ENCODE peak calls at places on chromosomes 12 and 14, in ten cellular contexts. E, V, B, R, M, Q, L, J, H and X are unnamed samples.

GRCh38 chr14:71320734-71321555 is 413.7 kb downstream of the PCNX1 start:
- DNase-seq in E (no peak), V (peak; percentile 86), B (peak; percentile 85), R (no peak), M (peak; percentile 89), Q (peak; percentile 74), L (peak; percentile 44), J (peak; percentile 52), H (no peak), X (peak; percentile 51)

GRCh38 chr14:35438910-35439713 is 34.6 kb upstream of the NFKBIA start:
- DNase-seq in E (no peak), V (no peak), B (no peak), R (no peak), M (no peak), Q (peak; percentile 42), L (no peak), J (no peak), H (no peak), X (peak; percentile 8)

GRCh38 chr12:3896851-3897351 is 23.7 kb upstream of the PARP11 start:
- DNase-seq in E (no peak), V (no peak), B (no peak), R (no peak), M (no peak), Q (peak; percentile 15), L (no peak), J (no peak), H (no peak), X (no peak)

GRCh38 chr12:88334271-88334670 is 192.2 kb downstream of the TMTC3 start:
- DNase-seq in E (no peak), V (peak; percentile 11), B (no peak), R (no peak), M (no peak), Q (no peak), L (no peak), J (no peak), H (no peak), X (peak; percentile 27)

GRCh38 chr14:29227631-29228030 is 461.0 kb downstream of the FOXG1 start:
- DNase-seq in E (no peak), V (no peak), B (no peak), R (no peak), M (no peak), Q (no peak), L (no peak), J (no peak), H (no peak), X (peak; percentile 56)

GRCh38 chr14:86654558-86655184 is 1124.7 kb downstream of the FLRT2 start:
- DNase-seq in E (peak; percentile 4), V (peak; percentile 66), B (no peak), R (peak; percentile 64), M (peak; percentile 64), Q (peak; percentile 16), L (no peak), J (peak; percentile 78), H (peak; percentile 19), X (peak; percentile 27)

GRCh38 chr14:30389134-30389900 is 169.6 kb upstream of the G2E3 start:
- DNase-seq in E (no peak), V (peak; percentile 9), B (no peak), R (no peak), M (no peak), Q (no peak), L (no peak), J (no peak), H (no peak), X (peak; percentile 4)

GRCh38 chr14:60222820-60223219 is 26.2 kb upstream of the PPM1A start:
- DNase-seq in E (no peak), V (no peak), B (peak; percentile 81), R (no peak), M (no peak), Q (no peak), L (no peak), J (no peak), H (no peak), X (no peak)

GRCh38 chr12:28868414-28868813 is 280.7 kb upstream of the FAR2 start:
- DNase-seq in E (no peak), V (no peak), B (no peak), R (no peak), M (no peak), Q (no peak), L (no peak), J (no peak), H (no peak), X (no peak)

GRCh38 chr12:5556033-5556614 is 124.2 kb downstream of the NTF3 start:
- DNase-seq in E (no peak), V (no peak), B (no peak), R (no peak), M (no peak), Q (no peak), L (no peak), J (peak; percentile 51), H (no peak), X (no peak)

GRCh38 chr12:122062832-122063690 is 15.5 kb upstream of the MLXIP start:
- DNase-seq in E (no peak), V (peak; percentile 76), B (no peak), R (no peak), M (no peak), Q (no peak), L (no peak), J (no peak), H (no peak), X (peak; percentile 89)
- H3K4me3 ChIP-seq in E (no peak overlapping the region), V (no peak overlapping the region), B (peak overlapping the region; percentile 0), R (no peak overlapping the region), M (peak overlapping the region; percentile 12), Q (no peak overlapping the region), L (no peak overlapping the region), J (no peak overlapping the region), H (no peak overlapping the region), X (peak overlapping the region; percentile 40)

DNA sequence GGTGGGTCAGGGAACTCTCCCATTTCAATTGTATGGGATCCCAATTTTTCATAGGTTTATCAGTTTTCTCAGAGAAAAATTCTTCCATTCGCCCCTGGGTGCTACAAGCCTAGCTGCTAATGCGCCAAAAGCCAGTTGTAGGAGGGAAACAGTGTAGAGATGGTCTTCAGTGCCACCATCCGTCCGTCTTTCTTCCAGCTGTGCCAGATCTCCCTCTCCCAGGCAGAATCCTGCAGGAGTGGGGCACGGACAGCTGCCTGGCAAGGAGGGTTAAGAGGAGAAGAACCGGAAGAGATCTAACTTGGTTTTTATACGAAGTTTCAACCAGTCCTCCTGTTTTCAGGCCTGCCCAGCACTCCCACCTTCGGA is 38.9 kb upstream of the FUT8 start:
- DNase-seq in E (no peak), V (no peak), B (no peak), R (no peak), M (no peak), Q (no peak), L (no peak), J (no peak), H (no peak), X (peak; percentile 46)
- H3K4me3 ChIP-seq in E (peak overlapping the region; percentile 33), V (no peak overlapping the region), B (no peak overlapping the region), R (no peak overlapping the region), M (no peak overlapping the region), Q (no peak overlapping the region), L (no peak overlapping the region), J (no peak overlapping the region), H (no peak overlapping the region), X (no peak overlapping the region)

DNA sequence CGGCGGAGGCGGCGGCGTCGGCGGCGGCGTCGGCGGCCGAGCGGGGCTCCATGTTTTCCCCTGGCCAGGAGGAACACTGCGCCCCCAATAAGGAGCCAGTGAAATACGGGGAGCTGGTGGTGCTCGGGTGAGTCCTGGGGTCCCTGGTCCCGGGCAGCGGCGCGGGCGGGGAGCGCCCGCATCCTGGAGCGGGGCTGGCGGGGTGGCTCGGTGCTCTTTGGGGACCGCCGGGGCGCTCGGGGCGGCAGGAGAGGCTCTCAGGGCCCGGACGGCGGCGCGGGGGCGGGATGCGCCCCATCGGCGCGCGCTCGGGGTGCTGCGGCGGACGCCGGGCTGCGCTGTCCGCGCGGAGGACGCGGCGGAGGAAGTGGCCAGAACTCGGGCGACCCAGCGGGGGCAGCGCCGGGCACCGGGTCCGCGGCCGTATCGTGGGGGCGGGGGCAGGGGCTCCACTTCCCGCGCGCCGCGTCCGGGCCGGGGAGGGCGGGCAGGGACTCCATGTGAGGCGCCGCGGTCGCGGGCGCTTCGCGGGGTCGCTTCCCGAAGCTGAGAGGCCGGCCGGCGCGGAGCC is 485 bp downstream of the PELI2 start:
- DNase-seq in E (no peak), V (peak; percentile 44), B (peak; percentile 81), R (no peak), M (peak; percentile 77), Q (peak; percentile 7), L (no peak), J (peak; percentile 12), H (no peak), X (no peak)
- H3K4me3 ChIP-seq in E (peak overlapping the region; percentile 42), V (peak overlapping the region; percentile 64), B (peak overlapping the region; percentile 83), R (peak overlapping the region; percentile 57), M (peak overlapping the region; percentile 88), Q (no peak overlapping the region), L (peak overlapping the region; percentile 55), J (peak overlapping the region; percentile 70), H (peak overlapping the region; percentile 51), X (peak overlapping the region; percentile 80)

DNA sequence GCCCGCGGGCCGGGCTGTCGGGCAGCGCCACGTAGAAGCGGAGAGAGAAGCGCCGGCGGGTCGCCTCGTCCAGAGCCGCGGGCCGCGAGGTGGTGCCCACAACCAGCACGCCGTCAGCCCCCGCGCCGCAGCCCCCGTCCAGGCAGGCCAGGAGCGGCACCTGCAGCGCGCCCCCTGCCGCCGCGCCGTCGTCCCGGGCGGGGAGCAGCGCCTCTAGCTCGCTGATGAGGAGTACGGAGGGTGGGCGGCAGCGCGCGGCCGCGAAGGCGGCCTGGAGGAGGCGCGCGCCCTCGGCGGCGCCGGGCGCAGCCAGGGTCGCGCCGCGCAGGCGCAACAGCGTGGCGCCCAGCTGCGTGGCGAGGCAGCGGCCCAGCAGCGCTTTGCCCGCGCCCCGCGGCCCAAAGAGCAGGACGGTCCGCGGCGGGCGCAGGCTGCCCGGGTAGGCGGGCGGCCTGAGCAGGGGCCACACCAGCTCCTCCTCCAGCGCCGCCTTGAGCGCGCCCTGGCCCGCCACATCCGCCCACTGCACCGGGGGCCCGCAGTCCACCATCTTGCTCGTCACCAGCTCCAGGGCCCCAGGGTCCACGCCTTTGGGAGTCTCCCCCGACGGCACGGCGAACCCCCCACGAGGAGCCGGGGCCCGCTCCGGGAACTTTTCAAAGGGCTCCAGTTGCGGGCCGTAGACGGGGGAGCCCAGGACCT is 27.6 kb downstream of the FIGNL2 start:
- DNase-seq in E (no peak), V (no peak), B (peak; percentile 85), R (no peak), M (peak; percentile 86), Q (peak; percentile 62), L (peak; percentile 74), J (no peak), H (no peak), X (no peak)
- H3K4me3 ChIP-seq in E (peak overlapping the region; percentile 53), V (no peak overlapping the region), B (peak overlapping the region; percentile 53), R (peak overlapping the region; percentile 22), M (peak overlapping the region; percentile 50), Q (no peak overlapping the region), L (peak overlapping the region; percentile 76), J (no peak overlapping the region), H (no peak overlapping the region), X (peak overlapping the region; percentile 28)

GRCh38 chr14:91945776-91946305 is 1.7 kb downstream of the FBLN5 start:
- DNase-seq in E (no peak), V (no peak), B (no peak), R (peak; percentile 21), M (no peak), Q (no peak), L (no peak), J (no peak), H (no peak), X (peak; percentile 46)
- H3K4me3 ChIP-seq in E (peak overlapping the region; percentile 43), V (peak overlapping the region; percentile 74), B (peak overlapping the region; percentile 58), R (peak overlapping the region; percentile 47), M (peak overlapping the region; percentile 69), Q (no peak overlapping the region), L (no peak overlapping the region), J (no peak overlapping the region), H (peak overlapping the region; percentile 61), X (peak overlapping the region; percentile 84)

GRCh38 chr12:92158711-92159534 is 13.3 kb upstream of the BTG1 start:
- DNase-seq in E (no peak), V (no peak), B (no peak), R (no peak), M (no peak), Q (peak; percentile 34), L (no peak), J (no peak), H (no peak), X (no peak)
- H3K4me3 ChIP-seq in E (no peak overlapping the region), V (no peak overlapping the region), B (no peak overlapping the region), R (no peak overlapping the region), M (no peak overlapping the region), Q (peak overlapping the region; percentile 61), L (no peak overlapping the region), J (no peak overlapping the region), H (no peak overlapping the region), X (no peak overlapping the region)